ENCODE peak calls at places on chromosomes 4 and X, in seven cellular contexts. H is T-helper 2 cell; U is ACHN; K is CD8-positive, alpha-beta memory T cell; C is stromal cell of bone marrow; T is GM03348; F is adipocyte. D is an unnamed sample.

GRCh38 chr4:3237711-3238560 is 11.0 kb upstream of the MSANTD1 start:
- DNase-seq in F (no peak), T (no peak), H (no peak), K (no peak), U (no peak), C (no peak), D (no peak)

GRCh38 chr4:7194251-7195137 is 2.2 kb downstream of the SORCS2 start:
- DNase-seq in K (no peak), T (peak), H (no peak), U (peak), C (no peak), F (peak), D (peak)

GRCh38 chr4:81470456-81471327 is 1.0 kb downstream of the RASGEF1B start:
- DNase-seq in C (no peak), K (no peak), U (peak), F (peak), H (peak), T (no peak), D (peak)

GRCh38 chrX:17291998-17292658 is 82.9 kb upstream of the NHS start:
- DNase-seq in T (no peak), F (peak), H (no peak), U (no peak), K (no peak), C (peak), D (no peak)

GRCh38 chr4:12701384-12701783 is 782.8 kb downstream of the RAB28 start:
- DNase-seq in U (no peak), F (no peak), K (no peak), T (no peak), H (no peak), C (no peak), D (no peak)

GRCh38 chr4:183507928-183508327 is 3.1 kb downstream of the ING2 start:
- DNase-seq in K (no peak), F (no peak), T (no peak), U (no peak), C (no peak), H (no peak), D (no peak)

GRCh38 chrX:133685806-133686205 is 270.5 kb upstream of the GPC4 start:
- DNase-seq in H (no peak), T (no peak), C (no peak), F (no peak), K (no peak), U (no peak), D (no peak)

GRCh38 chr4:161936625-161937133 is 227.1 kb downstream of the FSTL5 start:
- DNase-seq in U (no peak), F (peak), H (no peak), C (no peak), K (no peak), T (no peak), D (peak)

GRCh38 chr4:19301527-19301926 is 950.2 kb upstream of the SLIT2 start:
- DNase-seq in K (no peak), F (no peak), H (no peak), U (no peak), C (no peak), T (no peak), D (no peak)

GRCh38 chrX:12026481-12026880 is 111.8 kb upstream of the FRMPD4 start:
- DNase-seq in H (no peak), U (no peak), K (no peak), F (no peak), T (no peak), C (no peak), D (no peak)

GRCh38 chrX:11341274-11342256 is 48.4 kb downstream of the AMELX start:
- DNase-seq in K (no peak), F (peak), H (no peak), C (peak), T (peak), U (peak), D (peak)

GRCh38 chrX:42714981-42715688 is 62.8 kb downstream of the PPP1R2C start:
- DNase-seq in C (no peak), K (no peak), T (no peak), U (peak), H (peak), F (peak), D (peak)

GRCh38 chr4:136864580-136865185 is 667.6 kb downstream of the PCDH18 start:
- DNase-seq in C (peak), H (no peak), K (no peak), T (peak), F (peak), U (peak), D (peak)

GRCh38 chr4:139857021-139857420 is 191.4 kb downstream of the MGST2 start:
- DNase-seq in F (no peak), T (no peak), C (no peak), H (no peak), U (no peak), K (no peak), D (no peak)

GRCh38 chrX:20445109-20445508 is 178.4 kb upstream of the RPS6KA3 start:
- DNase-seq in K (no peak), C (no peak), U (no peak), F (no peak), T (no peak), H (no peak), D (no peak)

GRCh38 chr4:107647591-107647990 is 72.4 kb downstream of the PAPSS1 start:
- DNase-seq in T (no peak), C (no peak), F (no peak), K (no peak), H (no peak), U (no peak), D (peak)

GRCh38 chrX:154531626-154532025 is 15.0 kb downstream of the G6PD start:
- DNase-seq in H (no peak), K (no peak), F (peak), T (no peak), C (no peak), U (peak), D (peak)

GRCh38 chr4:7805533-7806079 is 134.1 kb downstream of the AFAP1 start:
- DNase-seq in U (peak), K (no peak), T (peak), C (no peak), H (no peak), F (peak), D (peak)

GRCh38 chr4:167775374-167775773 is 317.0 kb upstream of the ANXA10 start:
- DNase-seq in K (no peak), U (no peak), T (no peak), F (no peak), H (no peak), C (no peak), D (no peak)

GRCh38 chr4:118410143-118410542 is 57.3 kb upstream of the PRSS12 start:
- DNase-seq in T (peak), H (no peak), F (peak), U (no peak), K (no peak), C (no peak), D (no peak)

GRCh38 chr4:154119317-154119716 is 330.4 kb upstream of the SFRP2 start:
- DNase-seq in H (no peak), C (no peak), U (no peak), K (no peak), F (peak), T (no peak), D (no peak)

GRCh38 chrX:120732461-120732860 is 102.6 kb upstream of the C1GALT1C1 start:
- DNase-seq in K (no peak), T (no peak), F (no peak), H (no peak), U (no peak), C (no peak), D (no peak)

GRCh38 chr4:4541040-4541631 is 712 bp downstream of the STX18 start:
- DNase-seq in K (peak), C (no peak), H (no peak), F (peak), T (peak), U (peak), D (peak)

GRCh38 chr4:127782275-127783025 is at the start of gene HSPA4L:
- DNase-seq in H (peak), K (peak), U (peak), F (peak), C (no peak), T (peak), D (peak)

GRCh38 chrX:123860506-123860840 is 620 bp downstream of the XIAP start:
- DNase-seq in C (no peak), T (no peak), H (no peak), K (peak), F (no peak), U (peak), D (no peak)

GRCh38 chrX:128623361-128623760 is 571.2 kb upstream of the ACTRT1 start:
- DNase-seq in U (no peak), K (no peak), F (no peak), T (no peak), H (no peak), C (no peak), D (no peak)

GRCh38 chr4:22483551-22483981 is 32.3 kb downstream of the ADGRA3 start:
- DNase-seq in C (peak), H (no peak), K (no peak), T (peak), F (peak), U (no peak), D (no peak)